ENCODE peak calls at places on chromosome X, in six cellular contexts. R is endodermal cell, Y is left lung, F is bronchial epithelial cell, E is upper lobe of right lung, I is heart right ventricle. A is an unnamed sample. For H3K27me3, the result is how much of the 10 kb centered on the place peaks cover.

GRCh38 chrX:7024850-7025249 is 122.7 kb upstream of the STS start:
- DNase-seq in F (peak), Y (no peak), E (no peak), I (no peak), R (no peak), A (no peak)

GRCh38 chrX:128438082-128438481 is 385.9 kb upstream of the ACTRT1 start:
- DNase-seq in R (no peak), F (no peak), I (no peak), E (no peak), Y (no peak), A (no peak)

GRCh38 chrX:123731258-123731986 is 1.4 kb downstream of the THOC2 start:
- DNase-seq in Y (no peak), R (no peak), I (no peak), F (peak), E (peak), A (no peak)

GRCh38 chrX:51336584-51336983 is 4.0 kb downstream of the NUDT10 start:
- DNase-seq in Y (no peak), E (no peak), R (peak), F (peak), I (no peak), A (peak)

GRCh38 chrX:68146054-68146453 is 287.2 kb downstream of the OPHN1 start:
- DNase-seq in R (no peak), F (peak), Y (no peak), E (no peak), I (no peak), A (no peak)

GRCh38 chrX:148933881-148934280 is 433.5 kb downstream of the AFF2 start:
- DNase-seq in E (no peak), R (no peak), I (no peak), F (peak), Y (no peak), A (no peak)

GRCh38 chrX:15908891-15909290 is 54.3 kb upstream of the AP1S2 start:
- DNase-seq in I (no peak), Y (no peak), E (no peak), F (no peak), R (no peak), A (no peak)

GRCh38 chrX:102345916-102346315 is 93.9 kb downstream of the NXF2B start:
- DNase-seq in Y (no peak), E (no peak), F (peak), R (peak), I (no peak), A (no peak)

GRCh38 chrX:118347131-118347530 is 1.2 kb downstream of the WDR44 start:
- DNase-seq in R (no peak), Y (no peak), F (peak), I (no peak), E (no peak), A (no peak)

GRCh38 chrX:49069038-49069437 is 4.8 kb downstream of the PRAF2 start:
- DNase-seq in I (no peak), Y (no peak), E (no peak), R (no peak), F (no peak), A (no peak)

GRCh38 chrX:49212209-49212608 is 12.2 kb upstream of the SYP start:
- DNase-seq in I (no peak), E (no peak), Y (no peak), R (no peak), F (no peak), A (no peak)

GRCh38 chrX:67692246-67692645 is 148.4 kb downstream of the AR start:
- DNase-seq in I (no peak), Y (no peak), E (no peak), R (no peak), F (peak), A (no peak)

GRCh38 chrX:54357414-54358377 is at the start of gene WNK3:
- DNase-seq in E (peak), Y (peak), F (peak), I (peak), R (peak), A (peak)

GRCh38 chrX:53236025-53236679 is 11.1 kb upstream of the KDM5C start:
- DNase-seq in Y (no peak), I (no peak), R (no peak), E (no peak), F (no peak), A (no peak)

GRCh38 chrX:37380920-37381319 is 31.8 kb downstream of the PRRG1 start:
- DNase-seq in Y (no peak), E (no peak), I (no peak), R (no peak), F (peak), A (no peak)

GRCh38 chrX:22177950-22178349 is 94.8 kb upstream of the CBLL2 start:
- DNase-seq in Y (no peak), E (no peak), F (no peak), I (no peak), R (no peak), A (no peak)

GRCh38 chrX:74505437-74505836 is 84.1 kb downstream of the SLC16A2 start:
- DNase-seq in Y (no peak), F (no peak), I (no peak), E (no peak), R (no peak), A (no peak)

DNA sequence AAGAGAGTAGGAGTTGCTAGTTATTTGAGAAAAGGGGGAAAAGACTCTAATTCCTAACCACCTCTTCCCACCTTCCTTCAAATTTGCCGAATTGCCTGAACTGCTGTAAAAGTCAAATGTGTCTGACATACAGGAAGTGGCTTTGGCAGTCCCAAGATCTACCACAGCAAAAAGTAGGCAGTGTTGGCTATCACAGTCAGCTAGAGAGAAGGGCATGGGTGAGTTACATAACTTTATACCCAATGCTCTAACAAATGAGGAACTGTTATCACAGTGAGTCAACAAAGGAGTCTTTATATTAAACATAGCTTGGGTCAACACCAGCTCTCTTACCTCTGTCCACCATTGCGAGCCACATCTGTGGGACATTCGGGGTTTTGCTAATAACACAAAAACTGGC is 2.4 kb upstream of the MBNL3 start:
- DNase-seq in E (no peak), Y (no peak), F (peak), I (no peak), R (no peak), A (no peak)
- TF ChIP-seq CTCF in E (peak), Y (no peak), F (peak), I (no peak), R (peak), A (no peak)

DNA sequence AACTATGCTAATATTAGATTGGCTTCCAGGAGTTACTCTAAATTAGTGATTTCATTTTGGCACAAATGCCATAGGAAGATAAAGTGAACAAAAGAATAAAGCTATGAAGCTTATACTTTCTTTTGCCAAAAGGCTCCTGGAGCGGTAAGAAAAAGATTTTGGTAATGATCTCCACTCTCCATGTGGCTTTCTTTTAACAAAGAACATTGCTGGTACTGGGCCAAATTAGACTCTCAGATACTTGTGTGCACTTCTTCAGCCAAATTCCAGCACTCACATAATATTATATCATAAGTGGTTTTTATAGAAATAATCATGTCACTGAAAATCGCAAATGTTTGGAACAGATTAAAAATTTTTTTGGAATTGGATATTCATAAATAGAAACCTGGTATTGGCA is 142.4 kb upstream of the FGF13 start:
- DNase-seq in F (no peak), R (no peak), E (no peak), I (no peak), Y (no peak), A (no peak)
- H3K27me3 ChIP-seq in F (under half), R (under half), E (under half), I (under half), Y (under half), A (under half)

GRCh38 chrX:109475174-109475891 is 6.6 kb downstream of the GUCY2F start:
- DNase-seq in I (no peak), E (peak), F (peak), Y (peak), R (peak), A (peak)

DNA sequence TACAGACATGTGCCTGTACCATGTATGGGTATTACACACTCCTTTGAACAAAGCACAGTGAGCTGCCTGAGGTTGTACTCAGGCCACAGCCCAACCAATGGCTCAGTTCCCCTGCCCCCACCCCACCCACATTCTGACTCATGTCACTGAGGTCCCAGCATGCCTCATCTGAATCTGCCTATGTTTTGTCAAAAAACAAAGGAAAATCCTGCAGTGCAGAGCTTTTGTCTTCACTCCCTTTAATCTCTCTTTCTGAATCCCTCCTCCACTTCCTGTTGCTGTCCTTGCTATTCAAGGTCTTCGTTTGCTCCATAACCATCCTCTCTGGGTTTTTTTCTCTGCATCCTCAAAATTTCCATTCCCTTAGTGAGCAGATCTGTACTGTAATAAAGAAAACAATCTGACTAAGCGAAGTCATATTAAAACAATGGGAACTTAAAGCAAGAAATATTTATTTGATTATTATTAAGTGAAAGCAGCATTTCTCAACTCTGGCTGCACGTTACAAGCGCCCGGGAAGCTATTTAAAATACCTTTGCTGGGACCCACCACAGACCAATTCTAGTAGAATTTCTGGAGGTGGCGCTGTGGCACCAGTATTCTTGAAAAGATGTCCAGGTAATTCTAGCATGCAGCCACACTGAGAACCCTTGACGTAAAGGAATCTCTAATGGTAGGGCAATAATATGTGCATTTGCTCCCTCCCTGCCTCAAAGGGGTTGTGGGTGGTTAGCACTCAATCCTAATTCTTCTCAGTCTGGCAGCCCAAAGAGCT is 8.8 kb downstream of the GUCY2F start:
- DNase-seq in Y (no peak), F (peak), E (no peak), I (no peak), R (peak), A (no peak)
- TF ChIP-seq CTCF in Y (no peak), F (no peak), E (no peak), I (no peak), R (peak), A (peak)

GRCh38 chrX:100410083-100410590 is at the start of gene PCDH19:
- DNase-seq in E (peak), Y (peak), F (peak), I (peak), R (peak), A (no peak)

GRCh38 chrX:100413231-100413630 is 3.2 kb upstream of the PCDH19 start:
- DNase-seq in I (no peak), R (peak), E (no peak), Y (no peak), F (peak), A (no peak)

GRCh38 chrX:100409316-100410082 is 574 bp downstream of the PCDH19 start:
- DNase-seq in R (peak), E (no peak), Y (no peak), F (no peak), I (no peak), A (no peak)

GRCh38 chrX:100410901-100411801 is 1.1 kb upstream of the PCDH19 start:
- DNase-seq in R (peak), F (no peak), E (no peak), I (no peak), Y (peak), A (no peak)

DNA sequence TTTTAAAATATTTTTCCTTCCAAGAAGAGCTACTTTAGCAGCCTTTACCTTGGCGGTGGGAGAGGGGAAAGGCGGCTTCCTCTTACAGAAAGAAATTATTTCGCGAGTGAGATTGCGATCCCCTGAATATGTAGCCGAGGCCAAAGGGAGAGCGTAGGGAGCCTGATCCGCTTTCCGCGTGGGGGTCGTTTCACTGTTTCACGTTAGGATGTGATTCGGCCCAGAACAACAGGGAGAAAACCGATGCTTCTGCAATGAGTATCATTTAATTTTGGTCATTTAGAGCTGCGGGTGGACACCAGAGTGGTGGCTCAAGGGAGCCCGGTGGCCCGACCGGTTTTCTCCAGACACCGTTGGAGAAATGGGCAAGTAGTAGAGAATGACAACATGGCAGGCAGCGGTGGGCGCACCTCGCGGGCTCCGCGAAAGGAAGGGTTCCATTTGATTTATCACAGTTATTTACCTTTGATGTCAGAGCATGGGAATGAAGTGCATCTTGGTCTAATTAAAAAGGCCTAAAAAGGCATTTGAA is 1.8 kb upstream of the PCDH19 start:
- DNase-seq in I (no peak), F (no peak), R (no peak), Y (no peak), E (no peak), A (no peak)
- H3K27me3 ChIP-seq in I (under half), F (under half), R (half or more), Y (half or more), E (under half), A (under half)

GRCh38 chrX:72110051-72110926 is 21.4 kb downstream of the RTL5 start:
- DNase-seq in R (peak), E (no peak), I (no peak), F (no peak), Y (no peak), A (no peak)

GRCh38 chrX:72105436-72105835 is 26.3 kb downstream of the RTL5 start:
- DNase-seq in R (no peak), I (no peak), Y (no peak), F (no peak), E (no peak), A (peak)

GRCh38 chrX:72108666-72109065 is 23.0 kb downstream of the RTL5 start:
- DNase-seq in R (peak), E (no peak), F (no peak), I (no peak), Y (no peak), A (no peak)

GRCh38 chrX:72107841-72108590 is 23.7 kb downstream of the RTL5 start:
- DNase-seq in I (no peak), F (no peak), E (no peak), Y (no peak), R (peak), A (no peak)

DNA sequence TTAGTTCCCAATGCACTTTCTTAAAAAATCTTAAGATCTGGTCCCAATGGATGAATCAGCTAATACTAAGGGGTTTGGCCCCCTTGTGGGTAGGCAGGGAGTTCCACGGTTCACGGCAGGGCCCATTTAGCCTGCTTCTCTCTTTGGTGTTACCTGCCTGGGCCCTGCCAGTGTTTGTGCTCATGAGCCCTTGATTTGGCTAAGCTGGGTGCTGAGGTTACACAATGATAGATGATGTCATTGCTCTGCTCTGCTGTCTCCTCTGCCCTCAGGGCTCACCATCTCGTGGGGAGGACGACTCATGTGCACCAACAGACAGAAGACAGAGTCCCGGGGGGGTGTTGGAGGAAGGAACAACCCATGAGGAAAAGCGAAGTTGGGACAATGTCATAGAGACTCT is 24.4 kb downstream of the RTL5 start:
- DNase-seq in E (no peak), R (peak), Y (no peak), F (peak), I (no peak), A (no peak)
- TF ChIP-seq CTCF in E (no peak), R (peak), Y (no peak), F (no peak), I (no peak), A (no peak)

GRCh38 chrX:153878969-153879653 is 6.9 kb downstream of the L1CAM start:
- DNase-seq in F (no peak), Y (no peak), I (no peak), E (no peak), R (peak), A (no peak)

GRCh38 chrX:153875391-153876111 is 10.4 kb downstream of the L1CAM start:
- DNase-seq in F (no peak), R (peak), Y (peak), I (peak), E (peak), A (peak)

GRCh38 chrX:153878285-153878779 is 7.6 kb downstream of the L1CAM start:
- DNase-seq in F (no peak), I (no peak), Y (no peak), E (no peak), R (no peak), A (no peak)

GRCh38 chrX:153876112-153876491 is 9.9 kb downstream of the L1CAM start:
- DNase-seq in Y (no peak), E (no peak), I (no peak), F (no peak), R (no peak), A (no peak)

DNA sequence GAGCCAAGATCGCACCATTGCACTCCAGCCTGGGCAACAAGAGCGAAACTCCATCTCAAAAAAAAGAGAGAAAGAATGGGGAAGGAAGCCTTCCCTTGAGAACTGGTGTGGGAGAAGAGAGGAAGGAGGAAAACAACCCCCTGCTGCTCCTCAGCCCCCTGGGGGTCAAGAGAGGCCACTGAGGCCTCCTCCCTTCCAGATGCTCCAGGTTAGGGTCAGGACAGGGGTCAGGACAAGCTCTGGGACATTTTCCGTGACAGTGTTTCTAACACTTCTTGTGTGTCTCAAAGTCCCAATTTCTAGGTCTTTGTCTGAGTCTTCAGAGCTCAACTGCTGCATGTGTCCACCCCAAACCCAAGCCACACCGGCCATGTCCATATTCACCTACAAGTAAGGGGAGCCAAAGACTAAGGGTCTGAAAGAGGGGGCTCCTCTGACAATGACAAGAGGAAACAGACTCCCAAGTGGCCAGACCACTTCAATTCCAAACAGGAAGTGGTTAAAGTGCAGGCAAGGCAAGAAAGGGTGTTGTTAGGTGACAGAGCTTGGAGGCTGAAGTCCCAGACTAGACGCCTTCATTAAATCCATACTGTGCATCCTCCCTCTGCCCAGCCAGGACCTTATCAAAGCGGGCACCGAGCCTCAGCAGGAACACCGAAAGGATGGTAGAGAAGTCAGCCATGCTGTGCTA is 8.3 kb downstream of the L1CAM start:
- DNase-seq in E (no peak), Y (no peak), I (no peak), F (no peak), R (peak), A (no peak)
- H3K27me3 ChIP-seq in E (under half), Y (half or more), I (under half), F (under half), R (under half), A (under half)

DNA sequence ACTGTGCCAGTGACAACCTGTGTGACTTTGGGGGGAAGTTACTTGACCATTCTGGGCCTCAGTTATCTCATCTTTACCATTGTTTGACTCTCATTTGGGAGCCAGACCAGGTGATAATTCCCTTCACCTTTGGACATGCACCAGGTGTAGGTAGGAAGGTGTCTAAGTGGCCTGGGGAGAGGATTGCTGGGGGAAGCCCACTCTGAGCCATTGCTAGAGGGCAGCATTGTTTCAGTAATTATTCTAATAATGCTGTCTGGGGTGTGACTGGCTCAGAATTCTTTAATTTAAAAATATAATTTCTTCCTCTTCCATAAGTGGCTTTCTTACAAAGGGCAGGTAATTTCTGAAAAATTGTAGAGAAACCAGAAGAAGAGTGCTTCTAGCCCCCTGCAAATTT is 104.3 kb downstream of the RTL9 start:
- DNase-seq in E (no peak), I (no peak), R (peak), Y (no peak), F (no peak), A (no peak)
- TF ChIP-seq CTCF in E (no peak), I (no peak), R (peak), Y (no peak), F (no peak), A (peak)

GRCh38 chrX:12138366-12139313 is at the start of gene FRMPD4:
- DNase-seq in F (no peak), Y (no peak), I (peak), E (no peak), R (peak), A (peak)
- H3K27me3 ChIP-seq in F (under half), Y (under half), I (under half), E (under half), R (under half), A (under half)